ENCODE peak calls at places on chromosomes 13 and 19, in five cellular contexts. S is A673, U is breast epithelium, M is HCT116, L is Caco-2. O is an unnamed sample.

GRCh38 chr13:20721454-20722357 is 18.2 kb downstream of the IL17D start:
- DNase-seq in S (peak; percentile 46), U (no peak), M (no peak), L (no peak), O (no peak)

GRCh38 chr13:49082653-49083536 is 107.2 kb downstream of the FNDC3A start:
- DNase-seq in S (no peak), U (no peak), M (no peak), L (no peak), O (no peak)

GRCh38 chr19:18264956-18265610 is 9.2 kb downstream of the IQCN start:
- DNase-seq in S (no peak), U (no peak), M (no peak), L (no peak), O (no peak)

GRCh38 chr19:10701955-10702307 is 692 bp downstream of the QTRT1 start:
- DNase-seq in S (peak; percentile 72), U (no peak), M (no peak), L (no peak), O (no peak)

GRCh38 chr13:88744289-88744688 is 1073.1 kb downstream of the SLITRK5 start:
- DNase-seq in S (no peak), U (no peak), M (no peak), L (no peak), O (no peak)

GRCh38 chr13:109348514-109349340 is 437.7 kb downstream of the IRS2 start:
- DNase-seq in S (peak; percentile 53), U (no peak), M (no peak), L (no peak), O (no peak)

GRCh38 chr19:55333870-55334269 is 5.8 kb upstream of the KMT5C start:
- DNase-seq in S (no peak), U (no peak), M (no peak), L (peak; percentile 82), O (no peak)

GRCh38 chr13:33003458-33004019 is 12.7 kb upstream of the KL start:
- DNase-seq in S (no peak), U (no peak), M (no peak), L (no peak), O (no peak)

GRCh38 chr13:35468195-35468594 is 8.3 kb downstream of the MAB21L1 start:
- DNase-seq in S (no peak), U (no peak), M (no peak), L (no peak), O (no peak)

GRCh38 chr13:42745655-42746054 is 35.7 kb upstream of the FAM216B start:
- DNase-seq in S (no peak), U (no peak), M (no peak), L (no peak), O (no peak)

GRCh38 chr13:26678330-26678729 is 82.3 kb downstream of the GPR12 start:
- DNase-seq in S (no peak), U (no peak), M (no peak), L (no peak), O (no peak)

GRCh38 chr13:110116072-110116487 is 190.9 kb downstream of the COL4A1 start:
- DNase-seq in S (peak; percentile 30), U (no peak), M (peak; percentile 51), L (peak; percentile 59), O (peak; percentile 75)

GRCh38 chr13:80040219-80040976 is 300.5 kb downstream of the SPRY2 start:
- DNase-seq in S (peak; percentile 74), U (no peak), M (peak; percentile 68), L (no peak), O (no peak)

GRCh38 chr19:45112111-45112827 is 19.3 kb downstream of the PPP1R37 start:
- DNase-seq in S (no peak), U (no peak), M (no peak), L (no peak), O (no peak)
- TF ChIP-seq CTCF in S (no peak), U (no peak), M (no peak), L (peak; percentile 32), O (no peak)

DNA sequence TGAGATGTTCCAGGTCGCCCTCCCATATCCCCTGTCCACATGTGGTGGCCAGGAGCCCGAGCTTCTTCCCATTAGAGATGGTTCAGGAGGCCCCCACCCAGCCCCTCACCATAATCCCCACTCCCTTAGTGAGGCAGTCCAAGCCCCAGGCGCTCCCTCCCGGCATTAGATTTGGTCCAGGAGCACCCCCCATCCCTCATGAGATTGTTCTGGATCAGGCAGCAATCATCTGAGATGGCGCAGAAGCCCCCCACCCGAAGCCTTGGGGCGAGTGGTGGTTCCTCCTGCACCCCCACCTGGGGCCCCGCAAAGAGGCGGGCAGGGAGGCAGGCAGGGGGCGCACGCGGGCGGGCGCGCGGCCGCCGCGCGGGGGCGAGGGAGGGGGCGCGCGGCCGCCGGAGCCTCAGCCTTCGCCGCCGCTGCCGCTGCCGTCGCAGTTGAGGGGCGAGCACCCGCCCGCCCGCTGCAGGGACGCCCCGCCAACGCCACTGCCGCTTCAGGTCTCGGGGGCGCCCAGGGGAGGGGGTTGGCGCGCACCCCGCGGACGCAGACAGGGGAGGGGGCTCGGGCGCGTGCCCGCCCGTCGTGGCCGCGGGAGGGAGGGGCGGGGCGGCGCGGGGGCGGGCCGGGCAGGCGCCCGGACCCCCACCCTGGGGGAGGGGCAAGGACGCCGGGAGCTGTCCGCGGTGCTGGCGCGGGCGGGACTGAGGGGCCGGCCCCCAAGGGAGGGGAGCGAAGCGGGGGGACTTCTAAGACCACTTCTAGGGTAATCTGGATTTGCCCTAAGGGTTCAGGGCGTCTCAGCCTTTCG is 46.4 kb upstream of the SHKBP1 start:
- DNase-seq in S (peak; percentile 69), U (no peak), M (no peak), L (no peak), O (no peak)
- TF ChIP-seq CTCF in S (peak; percentile 49), U (no peak), M (peak; percentile 40), L (peak; percentile 40), O (peak; percentile 24)

GRCh38 chr19:29525901-29526729 is at the start of gene VSTM2B:
- DNase-seq in S (no peak), U (no peak), M (no peak), L (no peak), O (no peak)
- TF ChIP-seq CTCF in S (no peak), U (no peak), M (no peak), L (no peak), O (no peak)

GRCh38 chr19:30403583-30403982 is 31.4 kb downstream of the ZNF536 start:
- DNase-seq in S (no peak), U (no peak), M (no peak), L (no peak), O (no peak)

GRCh38 chr19:30407310-30407709 is 35.1 kb downstream of the ZNF536 start:
- DNase-seq in S (no peak), U (no peak), M (no peak), L (no peak), O (no peak)

GRCh38 chr19:30408734-30409301 is 36.6 kb downstream of the ZNF536 start:
- DNase-seq in S (no peak), U (no peak), M (no peak), L (no peak), O (no peak)

GRCh38 chr19:30402790-30403189 is 30.6 kb downstream of the ZNF536 start:
- DNase-seq in S (no peak), U (no peak), M (no peak), L (no peak), O (peak; percentile 40)

DNA sequence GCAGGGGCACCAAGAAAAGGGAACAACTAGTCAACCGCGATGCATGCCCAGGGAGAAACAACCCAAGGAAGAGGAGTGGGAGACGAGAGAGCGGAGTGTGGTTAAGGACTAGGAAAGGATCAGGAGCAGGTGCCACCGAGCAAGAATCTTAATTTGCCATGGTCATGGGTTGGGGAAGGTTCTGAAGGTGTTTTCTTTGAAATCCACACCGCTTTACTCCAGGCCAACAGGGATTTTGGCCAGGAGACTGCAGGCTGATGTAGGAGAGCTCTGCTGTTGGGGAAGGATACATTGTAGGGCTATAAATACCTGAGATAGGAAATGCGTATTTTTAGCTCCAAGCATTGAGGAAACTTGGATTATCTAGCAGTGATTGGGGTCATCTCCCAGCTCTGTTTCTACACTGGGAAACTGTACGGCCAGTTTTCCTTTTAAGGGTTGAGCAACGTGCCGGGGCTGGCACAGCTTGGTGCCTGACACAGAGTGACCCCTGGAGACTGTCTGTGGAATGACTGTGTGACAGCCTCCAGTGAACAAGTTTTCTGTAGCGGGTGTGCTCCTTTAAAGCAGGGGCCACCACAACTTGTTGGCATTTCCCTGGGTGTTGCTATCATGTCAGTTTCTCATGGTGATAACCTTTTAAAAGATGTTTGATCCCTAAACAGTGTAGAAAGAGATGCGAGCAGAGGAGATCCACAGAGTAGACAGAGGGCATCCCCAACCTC is 34.2 kb downstream of the ZNF536 start:
- DNase-seq in S (peak; percentile 12), U (no peak), M (no peak), L (no peak), O (no peak)
- TF ChIP-seq CTCF in S (peak; percentile 45), U (no peak), M (peak; percentile 35), L (peak; percentile 55), O (peak; percentile 63)

DNA sequence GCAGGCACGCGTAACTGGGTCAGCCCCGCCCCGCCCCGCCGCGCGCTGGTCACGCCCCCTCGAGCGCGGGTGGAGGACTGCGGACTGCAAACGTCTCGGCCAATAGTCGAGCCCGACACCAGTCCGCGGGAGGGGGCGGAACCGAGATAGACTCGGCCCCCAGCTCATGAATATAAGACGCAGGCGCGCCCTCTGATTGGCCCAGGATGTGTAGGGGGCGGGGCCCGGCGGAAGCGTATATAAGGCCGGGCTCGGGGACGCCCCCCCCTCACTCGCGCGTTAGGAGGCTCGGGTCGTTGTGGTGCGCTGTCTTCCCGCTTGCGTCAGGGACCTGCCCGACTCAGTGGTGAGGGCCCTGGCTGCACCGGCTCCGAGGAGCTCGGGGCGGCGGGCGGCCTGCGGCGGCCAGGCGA is at the start of gene CIRBP:
- DNase-seq in S (peak; percentile 99), U (peak; percentile 100), M (peak; percentile 97), L (peak; percentile 99), O (peak; percentile 99)
- TF ChIP-seq CTCF in S (no peak), U (no peak), M (no peak), L (no peak), O (no peak)